ENCODE peak calls at places on chromosomes 13 and 19, in five cellular contexts. One of them, this sample, is unnamed.

GRCh38 chr13:44904982-44905381 is 84.3 kb downstream of the NUFIP1 start:
- DNase-seq in stimulated activated CD4-positive, alpha-beta T cell treated with anti-CD3 and anti-CD28 coated beads, Interleukin-2, amount 100 ng/mL, for 48 hours: no peak
- DNase-seq in NCI-H774: no peak
- DNase-seq in central memory CD8-positive, alpha-beta T cell: no peak
- DNase-seq in heart left ventricle: peak
- DNase-seq in this sample: peak

GRCh38 chr13:95073826-95074345 is 227.4 kb downstream of the ABCC4 start:
- DNase-seq in heart left ventricle: no peak
- DNase-seq in central memory CD8-positive, alpha-beta T cell: no peak
- DNase-seq in stimulated activated CD4-positive, alpha-beta T cell treated with anti-CD3 and anti-CD28 coated beads, Interleukin-2, amount 100 ng/mL, for 48 hours: no peak
- DNase-seq in NCI-H774: no peak
- DNase-seq in this sample: no peak

GRCh38 chr13:98475521-98475920 is 101.4 kb downstream of the STK24 start:
- DNase-seq in central memory CD8-positive, alpha-beta T cell: no peak
- DNase-seq in NCI-H774: no peak
- DNase-seq in stimulated activated CD4-positive, alpha-beta T cell treated with anti-CD3 and anti-CD28 coated beads, Interleukin-2, amount 100 ng/mL, for 48 hours: no peak
- DNase-seq in heart left ventricle: no peak
- DNase-seq in this sample: no peak

GRCh38 chr13:67369895-67370660 is 139.9 kb upstream of the PCDH9 start:
- DNase-seq in heart left ventricle: no peak
- DNase-seq in stimulated activated CD4-positive, alpha-beta T cell treated with anti-CD3 and anti-CD28 coated beads, Interleukin-2, amount 100 ng/mL, for 48 hours: no peak
- DNase-seq in central memory CD8-positive, alpha-beta T cell: no peak
- DNase-seq in NCI-H774: no peak
- DNase-seq in this sample: no peak

GRCh38 chr13:110015253-110015652 is 228.9 kb upstream of the IRS2 start:
- DNase-seq in central memory CD8-positive, alpha-beta T cell: no peak
- DNase-seq in NCI-H774: peak
- DNase-seq in heart left ventricle: no peak
- DNase-seq in stimulated activated CD4-positive, alpha-beta T cell treated with anti-CD3 and anti-CD28 coated beads, Interleukin-2, amount 100 ng/mL, for 48 hours: no peak
- DNase-seq in this sample: no peak

GRCh38 chr13:94479559-94480095 is at the start of gene DCT:
- DNase-seq in stimulated activated CD4-positive, alpha-beta T cell treated with anti-CD3 and anti-CD28 coated beads, Interleukin-2, amount 100 ng/mL, for 48 hours: no peak
- DNase-seq in central memory CD8-positive, alpha-beta T cell: no peak
- DNase-seq in heart left ventricle: no peak
- DNase-seq in NCI-H774: no peak
- DNase-seq in this sample: no peak

GRCh38 chr19:41195675-41196497 is 2.9 kb downstream of the CYP2S1 start:
- DNase-seq in heart left ventricle: no peak
- DNase-seq in stimulated activated CD4-positive, alpha-beta T cell treated with anti-CD3 and anti-CD28 coated beads, Interleukin-2, amount 100 ng/mL, for 48 hours: no peak
- DNase-seq in NCI-H774: no peak
- DNase-seq in central memory CD8-positive, alpha-beta T cell: no peak
- DNase-seq in this sample: no peak

GRCh38 chr19:45179848-45180370 is 1.3 kb downstream of the BLOC1S3 start:
- DNase-seq in heart left ventricle: no peak
- DNase-seq in NCI-H774: no peak
- DNase-seq in stimulated activated CD4-positive, alpha-beta T cell treated with anti-CD3 and anti-CD28 coated beads, Interleukin-2, amount 100 ng/mL, for 48 hours: no peak
- DNase-seq in central memory CD8-positive, alpha-beta T cell: no peak
- DNase-seq in this sample: no peak

GRCh38 chr19:1407662-1408299 is 395 bp downstream of the DAZAP1 start:
- DNase-seq in central memory CD8-positive, alpha-beta T cell: peak
- DNase-seq in NCI-H774: no peak
- DNase-seq in heart left ventricle: peak
- DNase-seq in stimulated activated CD4-positive, alpha-beta T cell treated with anti-CD3 and anti-CD28 coated beads, Interleukin-2, amount 100 ng/mL, for 48 hours: no peak
- DNase-seq in this sample: peak

GRCh38 chr13:48600374-48601364 is 53.1 kb upstream of the CYSLTR2 start:
- DNase-seq in stimulated activated CD4-positive, alpha-beta T cell treated with anti-CD3 and anti-CD28 coated beads, Interleukin-2, amount 100 ng/mL, for 48 hours: no peak
- DNase-seq in central memory CD8-positive, alpha-beta T cell: no peak
- DNase-seq in heart left ventricle: no peak
- DNase-seq in NCI-H774: no peak
- DNase-seq in this sample: peak

GRCh38 chr19:1489463-1489971 is 633 bp downstream of the PCSK4 start:
- DNase-seq in NCI-H774: no peak
- DNase-seq in heart left ventricle: no peak
- DNase-seq in stimulated activated CD4-positive, alpha-beta T cell treated with anti-CD3 and anti-CD28 coated beads, Interleukin-2, amount 100 ng/mL, for 48 hours: no peak
- DNase-seq in central memory CD8-positive, alpha-beta T cell: no peak
- DNase-seq in this sample: no peak

GRCh38 chr19:18629166-18630088 is 7.4 kb upstream of the KLHL26 start:
- DNase-seq in NCI-H774: no peak
- DNase-seq in heart left ventricle: no peak
- DNase-seq in stimulated activated CD4-positive, alpha-beta T cell treated with anti-CD3 and anti-CD28 coated beads, Interleukin-2, amount 100 ng/mL, for 48 hours: no peak
- DNase-seq in central memory CD8-positive, alpha-beta T cell: no peak
- DNase-seq in this sample: no peak

GRCh38 chr19:1240925-1241324 is 626 bp upstream of the ATP5F1D start:
- DNase-seq in heart left ventricle: no peak
- DNase-seq in stimulated activated CD4-positive, alpha-beta T cell treated with anti-CD3 and anti-CD28 coated beads, Interleukin-2, amount 100 ng/mL, for 48 hours: no peak
- DNase-seq in NCI-H774: no peak
- DNase-seq in central memory CD8-positive, alpha-beta T cell: no peak
- DNase-seq in this sample: no peak

GRCh38 chr13:39462456-39462855 is 140.5 kb downstream of the LHFPL6 start:
- DNase-seq in NCI-H774: no peak
- DNase-seq in central memory CD8-positive, alpha-beta T cell: no peak
- DNase-seq in stimulated activated CD4-positive, alpha-beta T cell treated with anti-CD3 and anti-CD28 coated beads, Interleukin-2, amount 100 ng/mL, for 48 hours: no peak
- DNase-seq in heart left ventricle: no peak
- DNase-seq in this sample: no peak

GRCh38 chr19:42143341-42144234 is 11.3 kb upstream of the POU2F2 start:
- DNase-seq in heart left ventricle: no peak
- DNase-seq in NCI-H774: no peak
- DNase-seq in stimulated activated CD4-positive, alpha-beta T cell treated with anti-CD3 and anti-CD28 coated beads, Interleukin-2, amount 100 ng/mL, for 48 hours: no peak
- DNase-seq in central memory CD8-positive, alpha-beta T cell: no peak
- DNase-seq in this sample: peak

GRCh38 chr19:3458595-3459284 is 21.6 kb downstream of the SMIM24 start:
- DNase-seq in heart left ventricle: peak
- DNase-seq in central memory CD8-positive, alpha-beta T cell: no peak
- DNase-seq in stimulated activated CD4-positive, alpha-beta T cell treated with anti-CD3 and anti-CD28 coated beads, Interleukin-2, amount 100 ng/mL, for 48 hours: no peak
- DNase-seq in NCI-H774: no peak
- DNase-seq in this sample: no peak

GRCh38 chr13:60148918-60149317 is 14.8 kb downstream of the DIAPH3 start:
- DNase-seq in NCI-H774: no peak
- DNase-seq in stimulated activated CD4-positive, alpha-beta T cell treated with anti-CD3 and anti-CD28 coated beads, Interleukin-2, amount 100 ng/mL, for 48 hours: no peak
- DNase-seq in central memory CD8-positive, alpha-beta T cell: no peak
- DNase-seq in heart left ventricle: no peak
- DNase-seq in this sample: no peak

GRCh38 chr13:113655358-113656014 is 2.5 kb downstream of the ATP4B start:
- DNase-seq in NCI-H774: no peak
- DNase-seq in heart left ventricle: no peak
- DNase-seq in central memory CD8-positive, alpha-beta T cell: no peak
- DNase-seq in stimulated activated CD4-positive, alpha-beta T cell treated with anti-CD3 and anti-CD28 coated beads, Interleukin-2, amount 100 ng/mL, for 48 hours: no peak
- DNase-seq in this sample: no peak

GRCh38 chr19:3025516-3025890 is 3.6 kb downstream of the TLE2 start:
- DNase-seq in heart left ventricle: no peak
- DNase-seq in stimulated activated CD4-positive, alpha-beta T cell treated with anti-CD3 and anti-CD28 coated beads, Interleukin-2, amount 100 ng/mL, for 48 hours: no peak
- DNase-seq in NCI-H774: no peak
- DNase-seq in central memory CD8-positive, alpha-beta T cell: no peak
- DNase-seq in this sample: no peak

GRCh38 chr19:42362342-42362741 is 27.8 kb downstream of the CNFN start:
- DNase-seq in heart left ventricle: no peak
- DNase-seq in central memory CD8-positive, alpha-beta T cell: no peak
- DNase-seq in NCI-H774: no peak
- DNase-seq in stimulated activated CD4-positive, alpha-beta T cell treated with anti-CD3 and anti-CD28 coated beads, Interleukin-2, amount 100 ng/mL, for 48 hours: no peak
- DNase-seq in this sample: no peak

GRCh38 chr13:114135731-114136171 is 3.3 kb upstream of the RASA3 start:
- DNase-seq in central memory CD8-positive, alpha-beta T cell: no peak
- DNase-seq in heart left ventricle: no peak
- DNase-seq in stimulated activated CD4-positive, alpha-beta T cell treated with anti-CD3 and anti-CD28 coated beads, Interleukin-2, amount 100 ng/mL, for 48 hours: no peak
- DNase-seq in NCI-H774: no peak
- DNase-seq in this sample: no peak

GRCh38 chr19:18939922-18940775 is 868 bp downstream of the HOMER3 start:
- DNase-seq in central memory CD8-positive, alpha-beta T cell: no peak
- DNase-seq in heart left ventricle: peak
- DNase-seq in stimulated activated CD4-positive, alpha-beta T cell treated with anti-CD3 and anti-CD28 coated beads, Interleukin-2, amount 100 ng/mL, for 48 hours: no peak
- DNase-seq in NCI-H774: no peak
- DNase-seq in this sample: peak

GRCh38 chr19:20078696-20079095 is 896 bp downstream of the ZNF90 start:
- DNase-seq in stimulated activated CD4-positive, alpha-beta T cell treated with anti-CD3 and anti-CD28 coated beads, Interleukin-2, amount 100 ng/mL, for 48 hours: peak
- DNase-seq in heart left ventricle: peak
- DNase-seq in central memory CD8-positive, alpha-beta T cell: no peak
- DNase-seq in NCI-H774: no peak
- DNase-seq in this sample: peak

GRCh38 chr19:47405854-47406417 is 13.4 kb downstream of the MEIS3 start:
- DNase-seq in stimulated activated CD4-positive, alpha-beta T cell treated with anti-CD3 and anti-CD28 coated beads, Interleukin-2, amount 100 ng/mL, for 48 hours: no peak
- DNase-seq in central memory CD8-positive, alpha-beta T cell: no peak
- DNase-seq in heart left ventricle: no peak
- DNase-seq in NCI-H774: no peak
- DNase-seq in this sample: no peak